ENCODE peak calls at places on chromosomes 11 and 22, in five cellular contexts. O is IMR-90, J is neuronal stem cell, M is mesendoderm, K is H9. I is an unnamed sample.

GRCh38 chr22:50578776-50579310 is 616 bp upstream of the CPT1B start:
- DNase-seq in J (no peak), K (no peak), O (no peak), M (no peak), I (no peak)

GRCh38 chr11:76462317-76462716 is 17.5 kb downstream of the EMSY start:
- DNase-seq in K (no peak), J (no peak), M (no peak), O (peak), I (no peak)

GRCh38 chr11:19666951-19667350 is 45.7 kb upstream of the NAV2 start:
- DNase-seq in J (no peak), K (no peak), M (no peak), O (no peak), I (no peak)

GRCh38 chr11:33375688-33376311 is 118.6 kb downstream of the HIPK3 start:
- DNase-seq in J (peak), K (peak), M (peak), O (peak), I (peak)

GRCh38 chr22:33832558-33833151 is 87.6 kb downstream of the LARGE1 start:
- DNase-seq in K (no peak), J (no peak), O (no peak), M (no peak), I (no peak)

GRCh38 chr11:92311616-92312449 is 87.2 kb downstream of the FAT3 start:
- DNase-seq in K (peak), O (peak), M (peak), J (no peak), I (peak)

GRCh38 chr11:100640646-100641045 is 46.4 kb upstream of the ARHGAP42 start:
- DNase-seq in M (no peak), K (no peak), O (peak), J (no peak), I (no peak)

GRCh38 chr22:31295413-31295812 is 3.1 kb upstream of the PIK3IP1 start:
- DNase-seq in K (no peak), J (no peak), O (no peak), M (no peak), I (no peak)

GRCh38 chr11:12808519-12808918 is 134.3 kb downstream of the TEAD1 start:
- DNase-seq in M (no peak), O (peak), J (no peak), K (no peak), I (peak)

GRCh38 chr11:114442559-114442958 is 3.3 kb downstream of the REXO2 start:
- DNase-seq in K (no peak), O (no peak), J (no peak), M (no peak), I (no peak)

GRCh38 chr22:17077255-17077654 is 7.5 kb upstream of the IL17RA start:
- DNase-seq in J (no peak), M (no peak), K (no peak), O (peak), I (peak)

GRCh38 chr22:33438273-33438672 is 380.1 kb upstream of the SYN3 start:
- DNase-seq in O (peak), M (no peak), K (no peak), J (no peak), I (peak)

GRCh38 chr11:135069884-135070283 is 657.8 kb upstream of the B3GAT1 start:
- DNase-seq in J (no peak), M (peak), K (no peak), O (peak), I (no peak)

GRCh38 chr22:47797546-47797945 is 1035.1 kb downstream of the TBC1D22A start:
- DNase-seq in O (no peak), K (no peak), M (no peak), J (no peak), I (no peak)

GRCh38 chr22:48920776-48921241 is 906.9 kb downstream of the BRD1 start:
- DNase-seq in O (no peak), J (no peak), M (no peak), K (peak), I (no peak)

GRCh38 chr22:50009765-50010675 is 2.5 kb downstream of the IL17REL start:
- DNase-seq in O (no peak), K (peak), M (no peak), J (no peak), I (no peak)

GRCh38 chr11:121613724-121614123 is 161.0 kb upstream of the SORL1-AS1 start:
- DNase-seq in J (no peak), M (no peak), K (no peak), O (peak), I (no peak)

GRCh38 chr11:13336246-13336873 is 58.8 kb downstream of the BMAL1 start:
- DNase-seq in M (no peak), K (no peak), O (peak), J (no peak), I (no peak)

GRCh38 chr22:47114813-47115517 is 352.5 kb downstream of the TBC1D22A start:
- DNase-seq in O (no peak), M (no peak), J (no peak), K (peak), I (no peak)

GRCh38 chr11:10091314-10092045 is 202.5 kb downstream of the SBF2 start:
- DNase-seq in K (no peak), O (peak), J (no peak), M (no peak), I (no peak)

GRCh38 chr11:117953029-117953671 is 23.9 kb upstream of the TMPRSS13 start:
- DNase-seq in K (no peak), O (no peak), M (no peak), J (no peak), I (no peak)

GRCh38 chr11:60378359-60378758 is at the start of gene MS4A7:
- DNase-seq in J (no peak), M (no peak), O (no peak), K (no peak), I (no peak)

GRCh38 chr22:31036671-31037550 is 44.2 kb upstream of the SMTN start:
- DNase-seq in O (peak), K (no peak), J (no peak), M (no peak), I (peak)

GRCh38 chr11:46912526-46913150 is 5.7 kb downstream of the LRP4 start:
- DNase-seq in K (peak), J (peak), M (peak), O (no peak), I (peak)

GRCh38 chr22:37781434-37782059 is 26.2 kb upstream of the GCAT start:
- DNase-seq in J (no peak), O (peak), M (peak), K (peak), I (no peak)

GRCh38 chr11:87290304-87290922 is 252.7 kb downstream of the TMEM135 start:
- DNase-seq in J (peak), O (peak), M (peak), K (no peak), I (peak)

GRCh38 chr11:87296627-87297026 is 258.9 kb downstream of the TMEM135 start:
- DNase-seq in M (no peak), O (no peak), K (no peak), J (no peak), I (no peak)

GRCh38 chr11:87298155-87298554 is 260.4 kb downstream of the TMEM135 start:
- DNase-seq in O (no peak), M (no peak), J (no peak), K (no peak), I (no peak)

GRCh38 chr11:87295237-87295636 is 257.5 kb downstream of the TMEM135 start:
- DNase-seq in M (no peak), J (no peak), O (no peak), K (no peak), I (no peak)

GRCh38 chr11:87292598-87292997 is 254.9 kb downstream of the TMEM135 start:
- DNase-seq in O (no peak), K (no peak), M (no peak), J (no peak), I (no peak)
- H3K18ac ChIP-seq in O (no peak), K (no peak), M (no peak), J (no peak), I (no peak)

GRCh38 chr22:40627612-40628011 is 8.9 kb downstream of the MRTFA start:
- DNase-seq in O (no peak), M (no peak), K (no peak), J (no peak), I (no peak)

GRCh38 chr22:40628354-40629042 is 8.0 kb downstream of the MRTFA start:
- DNase-seq in K (no peak), J (no peak), M (no peak), O (peak), I (peak)

GRCh38 chr22:40624770-40625169 is 11.7 kb downstream of the MRTFA start:
- DNase-seq in K (no peak), O (no peak), M (no peak), J (no peak), I (no peak)

GRCh38 chr22:40631925-40632324 is 4.6 kb downstream of the MRTFA start:
- DNase-seq in M (no peak), K (no peak), O (no peak), J (no peak), I (no peak)

GRCh38 chr22:40626826-40627225 is 9.7 kb downstream of the MRTFA start:
- DNase-seq in O (no peak), K (no peak), M (no peak), J (no peak), I (no peak)
- H2AK5ac ChIP-seq in O (peak), K (no peak), M (no peak), J (no peak), I (no peak)

GRCh38 chr22:28179392-28179791 is 260.3 kb upstream of the PITPNB start:
- DNase-seq in O (no peak), M (no peak), J (no peak), K (no peak), I (no peak)
- H3K9ac ChIP-seq in O (no peak), M (no peak), J (no peak), K (no peak), I (no peak)

GRCh38 chr11:3218483-3219280 is at the start of gene MRGPRG:
- DNase-seq in J (no peak), M (no peak), O (no peak), K (peak), I (no peak)
- H3K18ac ChIP-seq in J (peak), M (no peak), O (no peak), K (no peak), I (no peak)

GRCh38 chr22:45026511-45026910 is 16.7 kb upstream of the PHF21B start:
- DNase-seq in O (no peak), J (no peak), M (no peak), K (no peak), I (no peak)
- H2AK5ac ChIP-seq in O (no peak), J (no peak), M (no peak), K (no peak), I (no peak)